ENCODE peak calls at places on chromosome 5, in four cellular contexts. A is uterus, Q is A549, S is mesenchymal stem cell. M is an unnamed sample.

GRCh38 chr5:172528440-172528839 is 74.1 kb upstream of the SH3PXD2B start:
- DNase-seq in Q (no peak), A (no peak), S (no peak), M (no peak)

GRCh38 chr5:159467666-159468065 is 137.4 kb upstream of the IL12B start:
- DNase-seq in S (no peak), A (no peak), Q (no peak), M (no peak)

GRCh38 chr5:10536511-10536910 is 27.4 kb upstream of the ANKRD33B start:
- DNase-seq in Q (no peak), S (no peak), A (no peak), M (no peak)

GRCh38 chr5:150345716-150346115 is 11.8 kb upstream of the TCOF1 start:
- DNase-seq in Q (no peak), A (no peak), S (no peak), M (no peak)

GRCh38 chr5:145203193-145203592 is 631.9 kb downstream of the PRELID2 start:
- DNase-seq in A (no peak), Q (no peak), S (no peak), M (no peak)

GRCh38 chr5:74338101-74338388 is 302.5 kb downstream of the ENC1 start:
- DNase-seq in A (no peak), Q (no peak), S (no peak), M (no peak)

GRCh38 chr5:84292788-84293653 is 91.7 kb downstream of the EDIL3 start:
- DNase-seq in S (no peak), A (no peak), Q (no peak), M (no peak)

GRCh38 chr5:59487068-59487686 is 406.3 kb downstream of the PDE4D start:
- DNase-seq in A (no peak), S (no peak), Q (no peak), M (no peak)

GRCh38 chr5:2709996-2710689 is 41.3 kb downstream of the IRX2 start:
- DNase-seq in A (no peak), S (no peak), Q (no peak), M (no peak)

GRCh38 chr5:7714697-7715096 is 136.2 kb downstream of the CFAP90 start:
- DNase-seq in S (no peak), Q (no peak), A (no peak), M (no peak)

GRCh38 chr5:3958389-3958788 is 362.8 kb downstream of the IRX1 start:
- DNase-seq in S (no peak), Q (no peak), A (no peak), M (no peak)

GRCh38 chr5:136058031-136058971 is 29.5 kb downstream of the TGFBI start:
- DNase-seq in A (peak; percentile 83), S (peak; percentile 100), Q (peak; percentile 96), M (no peak)

GRCh38 chr5:130365956-130366355 is 461.7 kb downstream of the CHSY3 start:
- DNase-seq in S (no peak), A (no peak), Q (no peak), M (no peak)

GRCh38 chr5:160369990-160370712 is at the start of gene C1QTNF2:
- DNase-seq in A (peak; percentile 67), S (peak; percentile 75), Q (peak; percentile 6), M (peak; percentile 28)

GRCh38 chr5:9544502-9545300 is 1.2 kb downstream of the SEMA5A start:
- DNase-seq in Q (peak; percentile 59), A (peak; percentile 82), S (peak; percentile 86), M (peak; percentile 71)

GRCh38 chr5:37248387-37248969 is 698 bp downstream of the CPLANE1 start:
- DNase-seq in Q (peak; percentile 44), S (no peak), A (no peak), M (no peak)

GRCh38 chr5:82365744-82366228 is 87.6 kb upstream of the RPS23 start:
- DNase-seq in S (peak; percentile 74), A (no peak), Q (peak; percentile 53), M (no peak)

GRCh38 chr5:1368756-1369155 is 23.9 kb upstream of the CLPTM1L start:
- DNase-seq in Q (no peak), A (no peak), S (no peak), M (no peak)

GRCh38 chr5:148913985-148914421 is 87.6 kb downstream of the ADRB2 start:
- DNase-seq in S (peak; percentile 89), Q (peak; percentile 49), A (no peak), M (no peak)

GRCh38 chr5:111070272-111071134 is 1.0 kb upstream of the TSLP start:
- DNase-seq in Q (no peak), A (no peak), S (peak; percentile 57), M (no peak)

GRCh38 chr5:169861433-169861832 is 118.9 kb downstream of the INSYN2B start:
- DNase-seq in A (no peak), S (no peak), Q (no peak), M (no peak)

GRCh38 chr5:75626959-75627358 is 15.7 kb downstream of the ANKDD1B start:
- DNase-seq in Q (no peak), S (no peak), A (no peak), M (no peak)

GRCh38 chr5:38467353-38468040 is 88.9 kb downstream of the LIFR start:
- DNase-seq in S (no peak), Q (no peak), A (peak; percentile 82), M (no peak)

GRCh38 chr5:38466444-38467189 is 89.8 kb downstream of the LIFR start:
- DNase-seq in S (no peak), Q (peak; percentile 63), A (peak; percentile 90), M (peak; percentile 73)

GRCh38 chr5:38468978-38469706 is 87.3 kb downstream of the LIFR start:
- DNase-seq in A (peak; percentile 54), S (no peak), Q (no peak), M (no peak)

GRCh38 chr5:38469707-38470267 is 86.7 kb downstream of the LIFR start:
- DNase-seq in A (no peak), S (no peak), Q (no peak), M (no peak)

DNA sequence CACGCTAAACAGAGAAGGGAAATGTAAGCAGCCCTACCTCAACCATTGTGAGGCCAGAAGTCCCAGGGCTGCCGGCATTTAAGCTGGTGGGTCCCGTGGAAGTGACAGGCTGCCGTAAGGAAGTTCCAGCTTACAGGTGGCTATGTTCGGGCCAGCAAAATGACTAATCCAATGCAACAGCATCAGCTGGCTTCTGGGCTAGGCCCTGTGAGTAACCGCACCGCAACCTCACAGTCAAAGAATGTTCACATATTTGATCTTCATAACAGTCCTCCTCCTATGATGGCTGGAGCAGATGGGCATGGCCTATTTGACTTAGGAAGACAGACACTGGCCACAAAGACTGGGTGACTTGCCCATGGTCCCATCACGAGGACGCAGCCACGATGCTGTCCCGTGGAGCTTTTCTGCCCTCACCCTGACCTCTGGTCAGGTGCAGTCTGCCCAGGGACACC is 88.2 kb downstream of the LIFR start:
- DNase-seq in A (peak; percentile 82), Q (peak; percentile 74), S (peak; percentile 84), M (no peak)
- H3K27ac ChIP-seq in A (peak overlapping the region; percentile 92), Q (peak overlapping the region; percentile 83), S (peak overlapping the region; percentile 84), M (peak overlapping the region; percentile 72)

GRCh38 chr5:127961006-127961763 is 122.4 kb upstream of the SLC12A2 start:
- DNase-seq in A (no peak), S (no peak), Q (no peak), M (no peak)
- H3K27ac ChIP-seq in A (no peak overlapping the region), S (no peak overlapping the region), Q (peak overlapping the region; percentile 6), M (no peak overlapping the region)

GRCh38 chr5:17217421-17218352 is at the start of gene BASP1:
- DNase-seq in Q (peak; percentile 91), A (peak; percentile 79), S (peak; percentile 85), M (peak; percentile 65)

GRCh38 chr5:17218353-17219005 is 1.0 kb downstream of the BASP1 start:
- DNase-seq in Q (no peak), S (peak; percentile 84), A (peak; percentile 30), M (no peak)

GRCh38 chr5:17219431-17219830 is 2.0 kb downstream of the BASP1 start:
- DNase-seq in A (no peak), S (no peak), Q (no peak), M (no peak)

GRCh38 chr5:17216974-17217325 is 481 bp upstream of the BASP1 start:
- DNase-seq in Q (peak; percentile 86), A (peak; percentile 61), S (peak; percentile 77), M (peak; percentile 51)

GRCh38 chr5:17219006-17219422 is 1.6 kb downstream of the BASP1 start:
- DNase-seq in Q (peak; percentile 61), S (peak; percentile 48), A (peak; percentile 19), M (no peak)
- H3K27ac ChIP-seq in Q (peak overlapping the region; percentile 98), S (peak overlapping the region; percentile 77), A (peak overlapping the region; percentile 73), M (peak overlapping the region; percentile 70)

GRCh38 chr5:33228149-33228548 is 212.6 kb upstream of the TARS1 start:
- DNase-seq in S (no peak), A (no peak), Q (no peak), M (no peak)
- H3K27ac ChIP-seq in S (no peak overlapping the region), A (no peak overlapping the region), Q (no peak overlapping the region), M (no peak overlapping the region)